ENCODE peak calls at places on chromosome 11, in six cellular contexts. One of them, this sample, is unnamed. For H3F3A, the result is how much of the 10 kb centered on the place peaks cover.

GRCh38 chr11:79437981-79438630 is 2.7 kb downstream of the TENM4 start:
- DNase-seq in MM.1S: no peak
- DNase-seq in GM23248: peak
- DNase-seq in PC-9: no peak
- DNase-seq in GM23338: peak
- DNase-seq in PC-3: no peak
- DNase-seq in this sample: peak

GRCh38 chr11:73029408-73029807 is 112.7 kb downstream of the FCHSD2 start:
- DNase-seq in MM.1S: no peak
- DNase-seq in GM23248: no peak
- DNase-seq in PC-9: no peak
- DNase-seq in GM23338: peak
- DNase-seq in PC-3: no peak
- DNase-seq in this sample: no peak

GRCh38 chr11:122714484-122714883 is 59.0 kb downstream of the UBASH3B start:
- DNase-seq in MM.1S: no peak
- DNase-seq in GM23248: no peak
- DNase-seq in PC-9: no peak
- DNase-seq in GM23338: no peak
- DNase-seq in PC-3: no peak
- DNase-seq in this sample: no peak

GRCh38 chr11:121476379-121477032 is 23.7 kb upstream of the SORL1-AS1 start:
- DNase-seq in MM.1S: no peak
- DNase-seq in GM23248: no peak
- DNase-seq in PC-9: no peak
- DNase-seq in GM23338: no peak
- DNase-seq in PC-3: peak
- DNase-seq in this sample: no peak

GRCh38 chr11:117716652-117717440 is 80.2 kb downstream of the DSCAML1 start:
- DNase-seq in MM.1S: no peak
- DNase-seq in GM23248: no peak
- DNase-seq in PC-9: no peak
- DNase-seq in GM23338: no peak
- DNase-seq in PC-3: no peak
- DNase-seq in this sample: no peak

GRCh38 chr11:18692941-18693760 is 5.4 kb upstream of the TMEM86A start:
- DNase-seq in MM.1S: no peak
- DNase-seq in GM23248: no peak
- DNase-seq in PC-9: no peak
- DNase-seq in GM23338: no peak
- DNase-seq in PC-3: no peak
- DNase-seq in this sample: no peak

GRCh38 chr11:8344346-8344745 is 80.7 kb upstream of the LMO1 start:
- DNase-seq in MM.1S: no peak
- DNase-seq in GM23248: no peak
- DNase-seq in PC-9: no peak
- DNase-seq in GM23338: no peak
- DNase-seq in PC-3: no peak
- DNase-seq in this sample: no peak

GRCh38 chr11:109304159-109304558 is 117.8 kb upstream of the C11orf87 start:
- DNase-seq in MM.1S: no peak
- DNase-seq in GM23248: peak
- DNase-seq in PC-9: no peak
- DNase-seq in GM23338: no peak
- DNase-seq in PC-3: peak
- DNase-seq in this sample: no peak

GRCh38 chr11:19853016-19853415 is 140.4 kb downstream of the NAV2 start:
- DNase-seq in MM.1S: no peak
- DNase-seq in GM23248: peak
- DNase-seq in PC-9: no peak
- DNase-seq in GM23338: no peak
- DNase-seq in PC-3: peak
- DNase-seq in this sample: no peak

GRCh38 chr11:73383249-73384126 is 7.3 kb downstream of the RELT start:
- DNase-seq in MM.1S: no peak
- DNase-seq in GM23248: peak
- DNase-seq in PC-9: peak
- DNase-seq in GM23338: no peak
- DNase-seq in PC-3: no peak
- DNase-seq in this sample: peak

GRCh38 chr11:77909277-77909676 is 85.2 kb downstream of the INTS4 start:
- DNase-seq in MM.1S: no peak
- DNase-seq in GM23248: no peak
- DNase-seq in PC-9: no peak
- DNase-seq in GM23338: no peak
- DNase-seq in PC-3: no peak
- DNase-seq in this sample: no peak

GRCh38 chr11:111540114-111540920 is at the start of gene LAYN:
- DNase-seq in MM.1S: no peak
- DNase-seq in GM23248: peak
- DNase-seq in PC-9: peak
- DNase-seq in GM23338: peak
- DNase-seq in PC-3: no peak
- DNase-seq in this sample: peak

GRCh38 chr11:127338380-127339259 is 338.1 kb upstream of the KIRREL3 start:
- DNase-seq in MM.1S: no peak
- DNase-seq in GM23248: no peak
- DNase-seq in PC-9: no peak
- DNase-seq in GM23338: peak
- DNase-seq in PC-3: no peak
- DNase-seq in this sample: no peak

GRCh38 chr11:130634981-130635473 is 186.6 kb downstream of the ADAMTS15 start:
- DNase-seq in MM.1S: no peak
- DNase-seq in GM23248: peak
- DNase-seq in PC-9: peak
- DNase-seq in GM23338: no peak
- DNase-seq in PC-3: peak
- DNase-seq in this sample: no peak

GRCh38 chr11:126341760-126342161 is 13.7 kb upstream of the ST3GAL4 start:
- DNase-seq in MM.1S: no peak
- DNase-seq in GM23248: peak
- DNase-seq in PC-9: peak
- DNase-seq in GM23338: no peak
- DNase-seq in PC-3: peak
- DNase-seq in this sample: no peak

GRCh38 chr11:36254739-36255138 is 34.5 kb downstream of the COMMD9 start:
- DNase-seq in MM.1S: no peak
- DNase-seq in GM23248: peak
- DNase-seq in PC-9: no peak
- DNase-seq in GM23338: no peak
- DNase-seq in PC-3: peak
- DNase-seq in this sample: no peak

GRCh38 chr11:125223901-125224331 is 59.4 kb downstream of the PKNOX2 start:
- DNase-seq in MM.1S: no peak
- DNase-seq in GM23248: no peak
- DNase-seq in PC-9: no peak
- DNase-seq in GM23338: no peak
- DNase-seq in PC-3: no peak
- DNase-seq in this sample: no peak

GRCh38 chr11:123187670-123188507 is 7.2 kb downstream of the CLMP start:
- DNase-seq in MM.1S: no peak
- DNase-seq in GM23248: peak
- DNase-seq in PC-9: no peak
- DNase-seq in GM23338: no peak
- DNase-seq in PC-3: no peak
- DNase-seq in this sample: peak

GRCh38 chr11:100790073-100790472 is 103.0 kb downstream of the ARHGAP42 start:
- DNase-seq in MM.1S: no peak
- DNase-seq in GM23248: no peak
- DNase-seq in PC-9: no peak
- DNase-seq in GM23338: no peak
- DNase-seq in PC-3: peak
- DNase-seq in this sample: no peak

GRCh38 chr11:60625262-60625661 is 74.2 kb upstream of the MS4A8 start:
- DNase-seq in MM.1S: peak
- DNase-seq in GM23248: peak
- DNase-seq in PC-9: peak
- DNase-seq in GM23338: peak
- DNase-seq in PC-3: peak
- DNase-seq in this sample: peak

GRCh38 chr11:73249304-73249703 is 22.8 kb upstream of the P2RY6 start:
- DNase-seq in MM.1S: peak
- DNase-seq in GM23248: no peak
- DNase-seq in PC-9: peak
- DNase-seq in GM23338: no peak
- DNase-seq in PC-3: peak
- DNase-seq in this sample: no peak

GRCh38 chr11:47979378-47980092 is 824 bp upstream of the PTPRJ start:
- DNase-seq in MM.1S: no peak
- DNase-seq in GM23248: no peak
- DNase-seq in PC-9: peak
- DNase-seq in GM23338: peak
- DNase-seq in PC-3: no peak
- DNase-seq in this sample: no peak

GRCh38 chr11:75924966-75925784 is 110.2 kb downstream of the UVRAG start:
- DNase-seq in MM.1S: no peak
- DNase-seq in GM23248: peak
- DNase-seq in PC-9: no peak
- DNase-seq in GM23338: no peak
- DNase-seq in PC-3: peak
- DNase-seq in this sample: peak

GRCh38 chr11:128506384-128506783 is 81.0 kb downstream of the ETS1 start:
- DNase-seq in MM.1S: no peak
- DNase-seq in GM23248: no peak
- DNase-seq in PC-9: no peak
- DNase-seq in GM23338: no peak
- DNase-seq in PC-3: no peak
- DNase-seq in this sample: no peak

GRCh38 chr11:128506999-128507591 is 80.3 kb downstream of the ETS1 start:
- DNase-seq in MM.1S: no peak
- DNase-seq in GM23248: peak
- DNase-seq in PC-9: peak
- DNase-seq in GM23338: peak
- DNase-seq in PC-3: peak
- DNase-seq in this sample: no peak

GRCh38 chr11:128503231-128503991 is 83.9 kb downstream of the ETS1 start:
- DNase-seq in MM.1S: no peak
- DNase-seq in GM23248: peak
- DNase-seq in PC-9: no peak
- DNase-seq in GM23338: no peak
- DNase-seq in PC-3: no peak
- DNase-seq in this sample: no peak

GRCh38 chr11:128504489-128504888 is 82.9 kb downstream of the ETS1 start:
- DNase-seq in MM.1S: no peak
- DNase-seq in GM23248: peak
- DNase-seq in PC-9: no peak
- DNase-seq in GM23338: no peak
- DNase-seq in PC-3: no peak
- DNase-seq in this sample: no peak

GRCh38 chr11:128505449-128506058 is 81.8 kb downstream of the ETS1 start:
- DNase-seq in MM.1S: no peak
- DNase-seq in GM23248: no peak
- DNase-seq in PC-9: no peak
- DNase-seq in GM23338: no peak
- DNase-seq in PC-3: no peak
- DNase-seq in this sample: no peak
- H3F3A ChIP-seq in MM.1S: under half
- H3F3A ChIP-seq in GM23248: half or more
- H3F3A ChIP-seq in PC-9: under half
- H3F3A ChIP-seq in GM23338: under half
- H3F3A ChIP-seq in PC-3: under half
- H3F3A ChIP-seq in this sample: under half

GRCh38 chr11:14643697-14644395 is at the start of gene PDE3B:
- DNase-seq in MM.1S: peak
- DNase-seq in GM23248: peak
- DNase-seq in PC-9: no peak
- DNase-seq in GM23338: peak
- DNase-seq in PC-3: peak
- DNase-seq in this sample: peak

GRCh38 chr11:14645247-14645912 is 1.8 kb downstream of the PDE3B start:
- DNase-seq in MM.1S: no peak
- DNase-seq in GM23248: peak
- DNase-seq in PC-9: no peak
- DNase-seq in GM23338: no peak
- DNase-seq in PC-3: no peak
- DNase-seq in this sample: no peak

GRCh38 chr11:14642873-14643696 is 519 bp upstream of the PDE3B start:
- DNase-seq in MM.1S: no peak
- DNase-seq in GM23248: no peak
- DNase-seq in PC-9: no peak
- DNase-seq in GM23338: peak
- DNase-seq in PC-3: no peak
- DNase-seq in this sample: peak

GRCh38 chr11:14645985-14646900 is 2.6 kb downstream of the PDE3B start:
- DNase-seq in MM.1S: peak
- DNase-seq in GM23248: no peak
- DNase-seq in PC-9: no peak
- DNase-seq in GM23338: no peak
- DNase-seq in PC-3: no peak
- DNase-seq in this sample: no peak

GRCh38 chr11:14644396-14645246 is 1.0 kb downstream of the PDE3B start:
- DNase-seq in MM.1S: peak
- DNase-seq in GM23248: peak
- DNase-seq in PC-9: no peak
- DNase-seq in GM23338: peak
- DNase-seq in PC-3: no peak
- DNase-seq in this sample: peak
- TF ChIP-seq EZH2 in MM.1S: no peak
- TF ChIP-seq EZH2 in GM23248: no peak
- TF ChIP-seq EZH2 in PC-9: no peak
- TF ChIP-seq EZH2 in GM23338: peak
- TF ChIP-seq EZH2 in PC-3: peak
- TF ChIP-seq EZH2 in this sample: peak

DNA sequence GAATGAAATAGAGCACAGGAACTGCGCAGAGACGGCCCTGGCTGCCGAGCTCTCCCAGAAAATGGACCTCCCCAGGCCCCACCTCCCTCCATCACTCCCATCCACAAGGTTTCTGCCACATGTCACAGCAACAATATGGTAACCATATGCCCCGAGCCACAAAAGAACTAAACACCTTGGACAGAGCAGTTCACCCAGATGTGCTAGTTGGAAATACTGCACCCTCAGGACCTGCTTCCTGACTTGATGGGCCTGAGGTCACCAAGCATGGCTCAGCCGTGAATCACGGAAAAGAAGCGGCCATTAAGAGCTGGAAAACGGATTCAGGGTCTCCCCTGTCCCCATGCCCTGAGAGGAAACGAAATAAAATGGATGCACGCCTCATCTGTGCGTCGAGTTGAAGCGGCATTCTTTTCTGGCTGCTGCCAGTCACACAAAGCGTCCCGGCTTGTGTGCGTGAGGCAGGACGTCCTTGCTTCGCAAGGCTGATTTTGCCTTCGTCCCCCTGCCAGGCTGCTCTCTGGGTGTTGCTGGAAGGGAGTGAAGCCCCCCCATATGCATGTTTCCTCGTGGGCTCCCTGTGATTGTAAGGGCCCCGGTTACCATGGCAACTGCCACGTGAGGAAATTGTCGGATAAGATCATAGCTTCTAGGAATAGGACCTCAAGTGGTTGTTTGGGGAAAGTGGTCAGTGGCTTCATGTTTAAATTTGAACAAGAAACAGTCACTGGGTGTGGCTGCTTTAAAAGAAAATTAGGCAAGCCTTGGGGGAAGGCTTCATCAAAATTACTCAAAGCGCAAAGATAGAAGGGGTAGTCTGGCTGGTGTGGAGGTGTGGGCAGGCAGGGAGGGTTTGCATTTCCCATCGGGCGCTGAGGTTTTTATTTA is 51.7 kb downstream of the FLI1 start:
- DNase-seq in MM.1S: no peak
- DNase-seq in GM23248: peak
- DNase-seq in PC-9: no peak
- DNase-seq in GM23338: peak
- DNase-seq in PC-3: no peak
- DNase-seq in this sample: no peak
- H2AFZ ChIP-seq in MM.1S: no peak
- H2AFZ ChIP-seq in GM23248: peak
- H2AFZ ChIP-seq in PC-9: no peak
- H2AFZ ChIP-seq in GM23338: no peak
- H2AFZ ChIP-seq in PC-3: no peak
- H2AFZ ChIP-seq in this sample: no peak

GRCh38 chr11:35166369-35167360 is 27.7 kb downstream of the CD44 start:
- DNase-seq in MM.1S: peak
- DNase-seq in GM23248: peak
- DNase-seq in PC-9: peak
- DNase-seq in GM23338: no peak
- DNase-seq in PC-3: peak
- DNase-seq in this sample: no peak
- H3F3A ChIP-seq in MM.1S: half or more
- H3F3A ChIP-seq in GM23248: half or more
- H3F3A ChIP-seq in PC-9: half or more
- H3F3A ChIP-seq in GM23338: under half
- H3F3A ChIP-seq in PC-3: under half
- H3F3A ChIP-seq in this sample: under half

This sample was measured in neural progenitor cell.